ENCODE peak calls at places on chromosome 15, in four cellular contexts. B, H, E and P are unnamed samples.

GRCh38 chr15:51884517-51885236 is 55.2 kb downstream of the TMOD3 start:
- DNase-seq in B (no peak), H (peak), E (peak), P (no peak)

GRCh38 chr15:72979308-72979707 is 73.0 kb upstream of the NEO1 start:
- DNase-seq in B (no peak), H (no peak), E (no peak), P (no peak)

GRCh38 chr15:96893159-96893906 is 562.8 kb downstream of the NR2F2 start:
- DNase-seq in B (no peak), H (peak), E (peak), P (peak)

GRCh38 chr15:39455502-39455991 is 125.3 kb upstream of the THBS1 start:
- DNase-seq in B (no peak), H (peak), E (peak), P (no peak)

GRCh38 chr15:48984811-48985352 is 21.2 kb upstream of the SHC4 start:
- DNase-seq in B (no peak), H (peak), E (peak), P (no peak)

GRCh38 chr15:99788156-99788555 is 54.9 kb upstream of the LYSMD4 start:
- DNase-seq in B (no peak), H (no peak), E (no peak), P (no peak)

GRCh38 chr15:70121656-70122297 is 24.1 kb upstream of the TLE3 start:
- DNase-seq in B (no peak), H (no peak), E (peak), P (no peak)

GRCh38 chr15:43225201-43225949 is 4.6 kb upstream of the EPB42 start:
- DNase-seq in B (no peak), H (peak), E (peak), P (peak)

GRCh38 chr15:57305009-57305408 is 71.3 kb upstream of the CGNL1 start:
- DNase-seq in B (no peak), H (no peak), E (no peak), P (no peak)

GRCh38 chr15:38589502-38589901 is 24.9 kb upstream of the RASGRP1 start:
- DNase-seq in B (no peak), H (peak), E (peak), P (no peak)

GRCh38 chr15:72907733-72908132 is 124.2 kb upstream of the ADPGK start:
- DNase-seq in B (no peak), H (no peak), E (peak), P (no peak)

GRCh38 chr15:75420698-75421097 is 30.8 kb downstream of the SIN3A start:
- DNase-seq in B (no peak), H (no peak), E (peak), P (no peak)

GRCh38 chr15:52018244-52018643 is 775 bp upstream of the MAPK6 start:
- DNase-seq in B (no peak), H (peak), E (peak), P (no peak)

GRCh38 chr15:60340207-60340921 is 57.4 kb downstream of the ANXA2 start:
- DNase-seq in B (no peak), H (no peak), E (no peak), P (no peak)

GRCh38 chr15:47725924-47726323 is 8.6 kb downstream of the SEMA6D start:
- DNase-seq in B (no peak), H (no peak), E (no peak), P (no peak)

GRCh38 chr15:92747047-92747446 is 91.5 kb upstream of the FAM174B start:
- DNase-seq in B (no peak), H (no peak), E (no peak), P (no peak)

GRCh38 chr15:69749274-69749673 is 296.7 kb downstream of the RPLP1 start:
- DNase-seq in B (no peak), H (no peak), E (no peak), P (no peak)

GRCh38 chr15:76345269-76345879 is 8.8 kb downstream of the ISL2 start:
- DNase-seq in B (no peak), H (no peak), E (no peak), P (no peak)

GRCh38 chr15:90184119-90184785 is 16.9 kb upstream of the SEMA4B start:
- DNase-seq in B (no peak), H (peak), E (peak), P (peak)

GRCh38 chr15:99425666-99426301 is 140.0 kb upstream of the MEF2A start:
- DNase-seq in B (no peak), H (no peak), E (peak), P (no peak)

GRCh38 chr15:38174691-38175090 is 77.9 kb upstream of the SPRED1 start:
- DNase-seq in B (no peak), H (no peak), E (no peak), P (no peak)

GRCh38 chr15:101434032-101434920 is 55.2 kb downstream of the PCSK6 start:
- DNase-seq in B (no peak), H (no peak), E (no peak), P (no peak)

GRCh38 chr15:100784493-100785180 is 95.0 kb upstream of the ALDH1A3 start:
- DNase-seq in B (no peak), H (no peak), E (no peak), P (no peak)

GRCh38 chr15:73909616-73910015 is 16.6 kb upstream of the LOXL1 start:
- DNase-seq in B (no peak), H (no peak), E (no peak), P (no peak)

GRCh38 chr15:80777836-80778620 is 1.1 kb upstream of the CEMIP start:
- DNase-seq in B (no peak), H (no peak), E (no peak), P (no peak)

GRCh38 chr15:69311319-69311721 is 12.6 kb downstream of the PAQR5 start:
- DNase-seq in B (no peak), H (peak), E (no peak), P (no peak)

GRCh38 chr15:41490355-41490754 is 3.3 kb upstream of the ITPKA start:
- DNase-seq in B (no peak), H (peak), E (peak), P (no peak)

GRCh38 chr15:74443100-74443909 is 9.5 kb upstream of the SEMA7A start:
- DNase-seq in B (no peak), H (no peak), E (peak), P (peak)

GRCh38 chr15:38912067-38912466 is 347.5 kb upstream of the RASGRP1 start:
- DNase-seq in B (no peak), H (no peak), E (no peak), P (no peak)

GRCh38 chr15:98860647-98861041 is 146.9 kb downstream of the PGPEP1L start:
- DNase-seq in B (no peak), H (no peak), E (no peak), P (no peak)

GRCh38 chr15:39391230-39391629 is 189.6 kb upstream of the THBS1 start:
- DNase-seq in B (no peak), H (no peak), E (peak), P (no peak)

GRCh38 chr15:62392411-62392810 is 227.3 kb upstream of the C2CD4B start:
- DNase-seq in B (no peak), H (peak), E (no peak), P (peak)

GRCh38 chr15:91338763-91339162 is 238.7 kb downstream of the SV2B start:
- DNase-seq in B (no peak), H (no peak), E (peak), P (no peak)

GRCh38 chr15:73697033-73697467 is 12.9 kb downstream of the CD276 start:
- DNase-seq in B (peak), H (peak), E (peak), P (no peak)

GRCh38 chr15:99180287-99180962 is 69.0 kb downstream of the TTC23 start:
- DNase-seq in B (no peak), H (no peak), E (peak), P (no peak)

GRCh38 chr15:92879949-92880725 is 20.0 kb upstream of the CHD2 start:
- DNase-seq in B (no peak), H (no peak), E (no peak), P (no peak)

GRCh38 chr15:82804575-82804949 is 1.3 kb downstream of the FSD2 start:
- DNase-seq in B (no peak), H (no peak), E (peak), P (no peak)

GRCh38 chr15:55846108-55846707 is 103.3 kb upstream of the PRTG start:
- DNase-seq in B (no peak), H (peak), E (peak), P (peak)